ENCODE peak calls at places on chromosomes 11 and 22, in seven cellular contexts. Y is BJ, K is WERI-Rb-1, X is fibroblast of lung, F is psoas muscle, H is OCI-LY7, D is lower lobe of right lung. V is an unnamed sample.

GRCh38 chr11:119339581-119340334 is 925 bp downstream of the C1QTNF5 start:
- DNase-seq in Y (no peak), K (peak; percentile 76), X (peak; percentile 42), F (peak; percentile 85), H (peak; percentile 35), D (peak; percentile 81), V (no peak)

GRCh38 chr22:46054091-46054877 is 77.3 kb upstream of the WNT7B start:
- DNase-seq in Y (no peak), K (no peak), X (peak; percentile 87), F (peak; percentile 75), H (peak; percentile 80), D (peak; percentile 75), V (no peak)

GRCh38 chr11:120561286-120561685 is 49.7 kb downstream of the GRIK4 start:
- DNase-seq in Y (no peak), K (no peak), X (no peak), F (no peak), H (no peak), D (no peak), V (no peak)

GRCh38 chr11:8267831-8268529 is 4.3 kb upstream of the LMO1 start:
- DNase-seq in Y (no peak), K (peak; percentile 38), X (peak; percentile 7), F (no peak), H (no peak), D (no peak), V (no peak)

GRCh38 chr11:117538731-117539130 is 211.1 kb downstream of the CEP164 start:
- DNase-seq in Y (no peak), K (peak; percentile 37), X (no peak), F (no peak), H (no peak), D (no peak), V (no peak)

GRCh38 chr11:114233755-114234154 is 62.4 kb upstream of the NNMT start:
- DNase-seq in Y (no peak), K (no peak), X (no peak), F (no peak), H (no peak), D (no peak), V (no peak)

GRCh38 chr11:104891135-104891534 is 7.1 kb downstream of the CASP12 start:
- DNase-seq in Y (no peak), K (no peak), X (peak; percentile 63), F (no peak), H (no peak), D (no peak), V (no peak)

GRCh38 chr11:44466531-44467179 is 98.8 kb upstream of the CD82 start:
- DNase-seq in Y (no peak), K (no peak), X (no peak), F (no peak), H (no peak), D (no peak), V (no peak)

GRCh38 chr11:6022954-6023353 is 7.6 kb downstream of the OR56A1 start:
- DNase-seq in Y (no peak), K (peak; percentile 7), X (peak; percentile 20), F (no peak), H (peak; percentile 61), D (no peak), V (no peak)

GRCh38 chr11:134613646-134614045 is 201.6 kb upstream of the B3GAT1 start:
- DNase-seq in Y (no peak), K (no peak), X (no peak), F (no peak), H (no peak), D (no peak), V (no peak)

GRCh38 chr11:32935462-32936029 is 42.9 kb downstream of the QSER1 start:
- DNase-seq in Y (no peak), K (no peak), X (no peak), F (no peak), H (peak; percentile 24), D (no peak), V (no peak)

GRCh38 chr11:134612416-134613030 is 200.5 kb upstream of the B3GAT1 start:
- DNase-seq in Y (no peak), K (no peak), X (no peak), F (no peak), H (no peak), D (no peak), V (no peak)

GRCh38 chr11:38392176-38392575 is 1794.1 kb upstream of the RAG2 start:
- DNase-seq in Y (no peak), K (no peak), X (peak; percentile 59), F (no peak), H (no peak), D (no peak), V (no peak)

GRCh38 chr11:104011031-104011430 is 25.4 kb upstream of the DDI1 start:
- DNase-seq in Y (no peak), K (no peak), X (no peak), F (no peak), H (no peak), D (no peak), V (no peak)

GRCh38 chr22:36873614-36874308 is 13.0 kb downstream of the NCF4 start:
- DNase-seq in Y (peak; percentile 2), K (peak; percentile 59), X (peak; percentile 49), F (peak; percentile 37), H (peak; percentile 33), D (peak; percentile 81), V (no peak)

GRCh38 chr11:62621567-62622470 is at the start of gene B3GAT3:
- DNase-seq in Y (peak; percentile 90), K (peak; percentile 99), X (peak; percentile 99), F (peak; percentile 99), H (peak; percentile 99), D (peak; percentile 99), V (peak; percentile 93)
- TF ChIP-seq CTCF in Y (no peak), K (no peak), X (no peak), F (no peak), H (peak; percentile 20), D (no peak), V (no peak)

GRCh38 chr11:99822846-99823565 is 802.3 kb downstream of the CNTN5 start:
- DNase-seq in Y (no peak), K (no peak), X (peak; percentile 23), F (no peak), H (no peak), D (no peak), V (no peak)

GRCh38 chr11:99814738-99815137 is 794.0 kb downstream of the CNTN5 start:
- DNase-seq in Y (no peak), K (no peak), X (no peak), F (no peak), H (no peak), D (no peak), V (no peak)

GRCh38 chr11:99814021-99814420 is 793.3 kb downstream of the CNTN5 start:
- DNase-seq in Y (no peak), K (no peak), X (no peak), F (no peak), H (no peak), D (no peak), V (no peak)

DNA sequence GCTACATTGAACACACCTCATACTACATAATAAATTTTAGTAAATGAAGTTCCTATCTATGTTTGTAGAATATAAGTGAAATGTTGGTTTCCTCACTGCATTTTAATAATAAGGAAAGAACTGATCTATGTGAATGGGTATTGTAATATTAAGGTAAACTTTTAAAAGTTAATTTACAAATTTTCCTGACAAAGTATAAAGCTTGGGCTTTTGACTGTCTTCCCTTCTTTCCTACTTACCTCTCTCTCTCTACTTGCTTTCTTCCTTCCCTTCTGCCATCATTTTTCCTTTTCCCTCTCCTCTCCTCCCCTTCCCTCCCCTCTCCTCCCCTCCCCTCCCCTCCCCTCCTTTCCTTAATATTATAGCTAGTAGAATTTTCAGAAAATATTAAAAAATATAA is 798.2 kb downstream of the CNTN5 start:
- DNase-seq in Y (no peak), K (no peak), X (no peak), F (no peak), H (no peak), D (no peak), V (no peak)
- H3K36me3 ChIP-seq in Y (no peaks in the 10 kb centered on the region), K (no peaks in the 10 kb centered on the region), X (no peaks in the 10 kb centered on the region), F (no peaks in the 10 kb centered on the region), H (no peaks in the 10 kb centered on the region), D (no peaks in the 10 kb centered on the region), V (no peaks in the 10 kb centered on the region)

DNA sequence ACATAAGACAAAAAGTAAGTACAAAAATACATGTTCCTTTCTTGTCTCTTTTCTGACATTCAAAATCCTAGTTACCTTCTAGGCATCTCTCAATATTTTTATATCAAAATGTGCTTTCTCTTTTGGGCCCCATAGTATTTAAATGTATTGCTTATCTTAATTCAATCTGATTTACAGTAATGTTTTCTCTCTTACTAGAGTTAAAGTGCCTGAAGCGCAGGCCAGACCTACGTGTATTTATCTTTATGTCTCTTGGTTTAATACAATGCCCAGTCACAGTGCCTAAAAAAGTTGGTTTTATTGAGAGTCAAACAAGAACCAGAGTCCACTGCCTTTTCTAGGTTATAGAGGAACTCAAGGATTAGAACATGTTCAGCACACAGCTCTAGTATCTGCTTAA is 64.3 kb downstream of the FANCF start:
- DNase-seq in Y (no peak), K (no peak), X (no peak), F (no peak), H (no peak), D (no peak), V (no peak)
- TF ChIP-seq CTCF in Y (no peak), K (no peak), X (no peak), F (no peak), H (no peak), D (no peak), V (no peak)

DNA sequence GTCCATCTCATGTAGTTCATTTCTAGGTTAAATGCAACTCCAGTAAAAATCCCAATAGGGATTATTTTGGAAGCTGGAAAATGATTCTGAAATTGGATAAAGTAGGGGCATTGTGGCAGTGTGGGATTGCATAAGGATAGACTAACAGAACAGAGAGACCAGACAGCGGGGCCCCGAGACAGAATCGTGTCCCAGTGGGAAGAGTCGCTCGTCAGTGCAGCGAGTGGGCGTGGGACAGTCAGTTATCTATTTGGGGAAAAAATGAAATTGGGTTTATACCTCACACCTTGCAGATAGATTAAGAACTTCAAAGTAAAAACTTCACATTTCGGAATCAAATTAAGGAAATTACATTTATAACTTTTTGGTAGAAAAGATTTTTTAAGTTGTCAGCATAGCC is 10.6 kb downstream of the SART1 start:
- DNase-seq in Y (no peak), K (no peak), X (no peak), F (no peak), H (no peak), D (no peak), V (no peak)
- H3K36me3 ChIP-seq in Y (peaks cover 26% of the 10 kb centered on the region), K (peaks cover 44% of the 10 kb centered on the region), X (peaks cover 15% of the 10 kb centered on the region), F (peaks cover 82% of the 10 kb centered on the region), H (peaks cover 69% of the 10 kb centered on the region), D (peaks cover 77% of the 10 kb centered on the region), V (peaks cover 44% of the 10 kb centered on the region)